ENCODE peak calls at places on chromosomes 6 and 20, in four cellular contexts. C is HepG2, L is K562, R is H1. O is an unnamed sample.
A peak's percentile ranks its signal among the peaks of the same experiment; 100 is the strongest.

GRCh38 chr6:166777096-166777630 is 150.1 kb upstream of the RPS6KA2 start:
- DNase-seq in C (no peak), L (no peak), R (no peak), O (no peak)

GRCh38 chr6:117906905-117907599 is at the start of gene SLC35F1:
- DNase-seq in C (peak; percentile 5), L (peak; percentile 25), R (no peak), O (peak; percentile 31)

GRCh38 chr20:6707231-6707870 is 60.1 kb upstream of the BMP2 start:
- DNase-seq in C (no peak), L (no peak), R (no peak), O (no peak)

GRCh38 chr20:56826306-56826970 is 197.3 kb downstream of the TFAP2C start:
- DNase-seq in C (no peak), L (no peak), R (no peak), O (no peak)

GRCh38 chr6:168789699-168790098 is 348.7 kb downstream of the SMOC2 start:
- DNase-seq in C (no peak), L (no peak), R (no peak), O (no peak)

GRCh38 chr6:117549606-117550005 is 52.7 kb downstream of the GOPC start:
- DNase-seq in C (no peak), L (no peak), R (no peak), O (no peak)

GRCh38 chr6:36735110-36735971 is 37.7 kb downstream of the RAB44 start:
- DNase-seq in C (no peak), L (no peak), R (no peak), O (peak; percentile 68)

GRCh38 chr6:168541307-168541706 is 100.3 kb downstream of the SMOC2 start:
- DNase-seq in C (no peak), L (no peak), R (no peak), O (no peak)

GRCh38 chr6:13526718-13527668 is 39.6 kb upstream of the GFOD1 start:
- DNase-seq in C (no peak), L (no peak), R (no peak), O (peak; percentile 94)

GRCh38 chr6:139886396-139886795 is 511.9 kb upstream of the CITED2 start:
- DNase-seq in C (no peak), L (no peak), R (no peak), O (no peak)

GRCh38 chr20:43191946-43192847 is 2.5 kb upstream of the PTPRT start:
- DNase-seq in C (peak; percentile 16), L (peak; percentile 29), R (peak; percentile 51), O (no peak)

GRCh38 chr6:42260972-42261371 is 43.3 kb upstream of the MRPS10 start:
- DNase-seq in C (no peak), L (peak; percentile 82), R (no peak), O (no peak)

GRCh38 chr6:166026586-166027126 is 141.0 kb downstream of the TBXT start:
- DNase-seq in C (no peak), L (no peak), R (no peak), O (no peak)

GRCh38 chr6:132401120-132401940 is at the start of gene MOXD1:
- DNase-seq in C (no peak), L (peak; percentile 15), R (no peak), O (peak; percentile 11)

GRCh38 chr20:57043091-57043490 is 223.3 kb downstream of the BMP7 start:
- DNase-seq in C (no peak), L (no peak), R (no peak), O (no peak)

GRCh38 chr6:13294499-13295069 is 33.8 kb downstream of the TBC1D7 start:
- DNase-seq in C (no peak), L (no peak), R (no peak), O (no peak)

GRCh38 chr20:45629496-45630100 is at the start of gene WFDC10A:
- DNase-seq in C (peak; percentile 38), L (peak; percentile 62), R (peak; percentile 33), O (peak; percentile 23)

GRCh38 chr6:132132420-132132819 is 181.2 kb upstream of the CCN2 start:
- DNase-seq in C (no peak), L (no peak), R (no peak), O (peak; percentile 92)

GRCh38 chr6:106512958-106513480 is 116.3 kb downstream of the RTN4IP1 start:
- DNase-seq in C (no peak), L (no peak), R (no peak), O (peak; percentile 53)

GRCh38 chr6:422423-423061 is 31.0 kb downstream of the IRF4 start:
- DNase-seq in C (peak; percentile 96), L (no peak), R (no peak), O (no peak)

GRCh38 chr6:7579850-7580249 is 10.1 kb upstream of the SNRNP48 start:
- DNase-seq in C (no peak), L (no peak), R (no peak), O (no peak)

GRCh38 chr20:38369387-38369786 is 23.1 kb downstream of the LBP start:
- DNase-seq in C (peak; percentile 47), L (peak; percentile 74), R (no peak), O (peak; percentile 12)

GRCh38 chr6:1286972-1287600 is 24.8 kb upstream of the FOXQ1 start:
- DNase-seq in C (no peak), L (no peak), R (no peak), O (no peak)

GRCh38 chr20:40414843-40415615 is 274.0 kb downstream of the MAFB start:
- DNase-seq in C (no peak), L (no peak), R (no peak), O (no peak)

GRCh38 chr6:111096246-111096645 is 8.9 kb downstream of the SLC16A10 start:
- DNase-seq in C (no peak), L (no peak), R (no peak), O (no peak)
- TF ChIP-seq JUN in C (no peak), L (no peak), R (no peak), O (no peak)

GRCh38 chr6:16198061-16198705 is 40.2 kb upstream of the GMPR start:
- DNase-seq in C (no peak), L (no peak), R (no peak), O (no peak)
- H3K27me3 ChIP-seq in C (no peaks in the 10 kb centered on the region), L (no peaks in the 10 kb centered on the region), R (no peaks in the 10 kb centered on the region), O (peaks cover 6% of the 10 kb centered on the region)

GRCh38 chr20:10063482-10063881 is 28.7 kb downstream of the ANKEF1 start:
- DNase-seq in C (no peak), L (no peak), R (no peak), O (no peak)
- TF ChIP-seq JUN in C (no peak), L (no peak), R (no peak), O (no peak)

GRCh38 chr6:27296106-27296783 is 15.8 kb downstream of the POM121L2 start:
- DNase-seq in C (no peak), L (peak; percentile 29), R (no peak), O (peak; percentile 39)
- H3K27me3 ChIP-seq in C (no peaks in the 10 kb centered on the region), L (no peaks in the 10 kb centered on the region), R (peaks cover 3% of the 10 kb centered on the region), O (peaks cover 13% of the 10 kb centered on the region)

DNA sequence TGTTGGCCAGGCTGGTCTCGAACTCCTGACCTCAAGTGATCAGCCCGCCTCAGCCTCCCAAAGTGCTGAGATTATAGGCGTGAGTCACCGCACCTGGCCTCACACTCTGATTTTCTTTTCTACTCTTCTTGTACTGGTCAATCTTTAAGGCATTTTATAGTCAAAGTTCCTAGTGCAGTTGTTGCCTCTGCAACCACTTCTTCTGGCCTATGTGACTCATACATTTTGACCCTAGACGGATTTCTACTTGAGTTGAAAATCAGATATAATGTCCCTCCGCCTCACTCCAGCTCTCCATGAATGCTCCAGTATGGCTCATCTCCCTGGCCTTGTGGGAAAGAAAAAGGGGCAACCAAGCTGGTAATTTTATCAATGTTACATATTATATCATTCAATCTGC is 42.4 kb downstream of the TNFRSF21 start:
- DNase-seq in C (no peak), L (no peak), R (no peak), O (no peak)
- TF ChIP-seq JUN in C (no peak), L (no peak), R (no peak), O (no peak)

GRCh38 chr20:35669221-35669620 is 4.5 kb upstream of the CPNE1 start:
- DNase-seq in C (no peak), L (no peak), R (no peak), O (no peak)
- H3K27me3 ChIP-seq in C (no peaks in the 10 kb centered on the region), L (no peaks in the 10 kb centered on the region), R (no peaks in the 10 kb centered on the region), O (no peaks in the 10 kb centered on the region)

GRCh38 chr6:158787395-158787794 is 31.8 kb downstream of the EZR start:
- DNase-seq in C (no peak), L (no peak), R (no peak), O (no peak)

GRCh38 chr6:158786645-158787304 is 32.4 kb downstream of the EZR start:
- DNase-seq in C (no peak), L (no peak), R (no peak), O (no peak)

GRCh38 chr6:158785036-158785435 is 34.1 kb downstream of the EZR start:
- DNase-seq in C (no peak), L (no peak), R (no peak), O (no peak)

GRCh38 chr6:158793432-158793831 is 25.7 kb downstream of the EZR start:
- DNase-seq in C (peak; percentile 66), L (peak; percentile 55), R (no peak), O (peak; percentile 37)

GRCh38 chr6:158789115-158789917 is 29.9 kb downstream of the EZR start:
- DNase-seq in C (no peak), L (no peak), R (no peak), O (no peak)
- TF ChIP-seq JUN in C (no peak), L (no peak), R (no peak), O (no peak)

GRCh38 chr20:15362849-15363248 is 1025.4 kb upstream of the FLRT3 start:
- DNase-seq in C (no peak), L (no peak), R (no peak), O (no peak)
- H3K27me3 ChIP-seq in C (no peaks in the 10 kb centered on the region), L (no peaks in the 10 kb centered on the region), R (no peaks in the 10 kb centered on the region), O (no peaks in the 10 kb centered on the region)

GRCh38 chr6:134414793-134415192 is 96.9 kb upstream of the SGK1 start:
- DNase-seq in C (no peak), L (no peak), R (no peak), O (no peak)
- TF ChIP-seq JUN in C (no peak), L (no peak), R (no peak), O (no peak)